ENCODE peak calls at places on chromosomes 7 and 10, in four cellular contexts. One of them, this sample, is unnamed.

GRCh38 chr7:76074972-76075370 is 27.1 kb downstream of the MDH2 start:
- DNase-seq in mesenteric fat pad: no peak
- DNase-seq in GM10248: no peak
- DNase-seq in T-helper 9 cell: no peak
- DNase-seq in this sample: peak

GRCh38 chr10:121709674-121710073 is 111.4 kb upstream of the FGFR2 start:
- DNase-seq in T-helper 9 cell: no peak
- DNase-seq in mesenteric fat pad: no peak
- DNase-seq in GM10248: no peak
- DNase-seq in this sample: no peak

GRCh38 chr10:9198611-9199010 is 1144.1 kb downstream of the GATA3 start:
- DNase-seq in GM10248: no peak
- DNase-seq in mesenteric fat pad: no peak
- DNase-seq in T-helper 9 cell: no peak
- DNase-seq in this sample: no peak

GRCh38 chr7:129739427-129739826 is 127.9 kb downstream of the NRF1 start:
- DNase-seq in mesenteric fat pad: no peak
- DNase-seq in T-helper 9 cell: no peak
- DNase-seq in GM10248: no peak
- DNase-seq in this sample: peak

GRCh38 chr10:132382231-132382922 is 14.6 kb upstream of the PWWP2B start:
- DNase-seq in mesenteric fat pad: no peak
- DNase-seq in T-helper 9 cell: no peak
- DNase-seq in GM10248: no peak
- DNase-seq in this sample: no peak

GRCh38 chr10:89301721-89302445 is at the start of gene IFIT2:
- DNase-seq in GM10248: peak
- DNase-seq in mesenteric fat pad: no peak
- DNase-seq in T-helper 9 cell: no peak
- DNase-seq in this sample: peak

GRCh38 chr10:72096115-72097000 is 8.0 kb upstream of the SPOCK2 start:
- DNase-seq in mesenteric fat pad: no peak
- DNase-seq in T-helper 9 cell: no peak
- DNase-seq in GM10248: no peak
- DNase-seq in this sample: peak

GRCh38 chr7:6649241-6649961 is 12.3 kb downstream of the ZNF316 start:
- DNase-seq in mesenteric fat pad: no peak
- DNase-seq in T-helper 9 cell: no peak
- DNase-seq in GM10248: no peak
- DNase-seq in this sample: no peak

GRCh38 chr7:73850781-73851207 is 8.5 kb upstream of the METTL27 start:
- DNase-seq in GM10248: no peak
- DNase-seq in mesenteric fat pad: no peak
- DNase-seq in T-helper 9 cell: no peak
- DNase-seq in this sample: peak

GRCh38 chr7:105268511-105269392 is 120.0 kb downstream of the SRPK2 start:
- DNase-seq in mesenteric fat pad: no peak
- DNase-seq in T-helper 9 cell: no peak
- DNase-seq in GM10248: peak
- DNase-seq in this sample: peak

GRCh38 chr10:13792011-13792410 is 205.2 kb downstream of the PRPF18 start:
- DNase-seq in mesenteric fat pad: no peak
- DNase-seq in T-helper 9 cell: no peak
- DNase-seq in GM10248: no peak
- DNase-seq in this sample: no peak

GRCh38 chr7:105285118-105285874 is 103.4 kb downstream of the SRPK2 start:
- DNase-seq in T-helper 9 cell: no peak
- DNase-seq in GM10248: no peak
- DNase-seq in mesenteric fat pad: no peak
- DNase-seq in this sample: no peak

GRCh38 chr10:5655003-5655600 is 11.3 kb downstream of the ASB13 start:
- DNase-seq in mesenteric fat pad: no peak
- DNase-seq in GM10248: no peak
- DNase-seq in T-helper 9 cell: no peak
- DNase-seq in this sample: no peak

GRCh38 chr10:100697070-100697469 is 48.3 kb upstream of the PAX2 start:
- DNase-seq in T-helper 9 cell: no peak
- DNase-seq in GM10248: no peak
- DNase-seq in mesenteric fat pad: no peak
- DNase-seq in this sample: peak

GRCh38 chr7:89761173-89761572 is 393.1 kb upstream of the STEAP1 start:
- DNase-seq in mesenteric fat pad: no peak
- DNase-seq in GM10248: no peak
- DNase-seq in T-helper 9 cell: no peak
- DNase-seq in this sample: no peak

GRCh38 chr10:22252286-22252800 is 34.5 kb upstream of the EBLN1 start:
- DNase-seq in T-helper 9 cell: peak
- DNase-seq in mesenteric fat pad: no peak
- DNase-seq in GM10248: no peak
- DNase-seq in this sample: no peak

GRCh38 chr10:68007356-68007755 is 67.7 kb downstream of the HERC4 start:
- DNase-seq in GM10248: no peak
- DNase-seq in T-helper 9 cell: no peak
- DNase-seq in mesenteric fat pad: no peak
- DNase-seq in this sample: no peak

GRCh38 chr10:110852255-110852896 is 19.4 kb upstream of the PDCD4 start:
- DNase-seq in GM10248: no peak
- DNase-seq in mesenteric fat pad: no peak
- DNase-seq in T-helper 9 cell: no peak
- DNase-seq in this sample: peak

GRCh38 chr7:54995631-54996340 is 23.0 kb upstream of the EGFR start:
- DNase-seq in T-helper 9 cell: no peak
- DNase-seq in mesenteric fat pad: no peak
- DNase-seq in GM10248: peak
- DNase-seq in this sample: peak

GRCh38 chr10:57891201-57892006 is 376.3 kb downstream of the IPMK start:
- DNase-seq in GM10248: no peak
- DNase-seq in T-helper 9 cell: no peak
- DNase-seq in mesenteric fat pad: no peak
- DNase-seq in this sample: no peak

GRCh38 chr10:125687507-125688185 is 4.7 kb upstream of the TEX36 start:
- DNase-seq in GM10248: no peak
- DNase-seq in T-helper 9 cell: no peak
- DNase-seq in mesenteric fat pad: no peak
- DNase-seq in this sample: no peak

GRCh38 chr7:30430777-30431176 is 47.8 kb downstream of the NOD1 start:
- DNase-seq in T-helper 9 cell: no peak
- DNase-seq in GM10248: no peak
- DNase-seq in mesenteric fat pad: peak
- DNase-seq in this sample: no peak

GRCh38 chr10:113095419-113095818 is 145.4 kb downstream of the TCF7L2 start:
- DNase-seq in mesenteric fat pad: peak
- DNase-seq in GM10248: no peak
- DNase-seq in T-helper 9 cell: no peak
- DNase-seq in this sample: no peak